ENCODE peak calls at places on chromosomes 4 and X, in nine cellular contexts. T, C, F, I, D, U, E, B and R are unnamed samples.

GRCh38 chr4:142278171-142278570 is 567.9 kb downstream of the INPP4B start:
- DNase-seq in B (no peak), E (peak), D (peak), U (no peak), I (no peak), F (no peak), C (no peak), T (no peak), R (no peak)

GRCh38 chr4:139131209-139131870 is 45.7 kb downstream of the ELF2 start:
- DNase-seq in C (no peak), D (no peak), E (no peak), I (no peak), F (no peak), T (no peak), B (no peak), U (no peak), R (no peak)

GRCh38 chrX:140775211-140775610 is 65.7 kb downstream of the LINC00632 start:
- DNase-seq in T (no peak), B (no peak), C (no peak), F (no peak), D (no peak), E (no peak), I (no peak), U (no peak), R (no peak)

GRCh38 chrX:145923376-145923775 is 105.7 kb downstream of the SLITRK2 start:
- DNase-seq in F (no peak), C (no peak), I (no peak), T (no peak), E (no peak), B (no peak), U (no peak), D (no peak), R (no peak)

GRCh38 chrX:24928114-24928513 is 87.7 kb downstream of the ARX start:
- DNase-seq in T (no peak), C (no peak), E (no peak), D (no peak), I (no peak), F (no peak), U (no peak), B (no peak), R (no peak)

GRCh38 chr4:54958236-54958635 is 167.2 kb downstream of the KDR start:
- DNase-seq in F (no peak), B (no peak), I (no peak), C (no peak), D (peak), E (peak), U (no peak), T (no peak), R (no peak)

GRCh38 chrX:139967300-139967699 is 2.0 kb upstream of the CXorf66 start:
- DNase-seq in B (no peak), C (no peak), T (peak), D (no peak), F (no peak), I (no peak), U (no peak), E (no peak), R (no peak)

GRCh38 chr4:181017038-181017437 is 1226.2 kb upstream of the TENM3 start:
- DNase-seq in B (no peak), C (no peak), F (no peak), I (no peak), E (no peak), U (no peak), T (no peak), D (no peak), R (no peak)

GRCh38 chr4:56655209-56655626 is 25.9 kb downstream of the HOPX start:
- DNase-seq in I (no peak), F (no peak), E (no peak), C (peak), B (no peak), D (peak), U (no peak), T (peak), R (no peak)

GRCh38 chr4:84870398-84871163 is 95.9 kb downstream of the WDFY3 start:
- DNase-seq in F (no peak), E (peak), I (no peak), B (no peak), C (no peak), D (peak), T (peak), U (no peak), R (no peak)

GRCh38 chr4:108350332-108350731 is 181.6 kb upstream of the LEF1 start:
- DNase-seq in E (no peak), T (no peak), U (no peak), I (no peak), C (no peak), F (no peak), B (no peak), D (no peak), R (no peak)

GRCh38 chrX:115913575-115913974 is 257.0 kb upstream of the AGTR2 start:
- DNase-seq in B (no peak), F (no peak), I (no peak), E (no peak), T (no peak), D (no peak), C (no peak), U (no peak), R (no peak)

GRCh38 chr4:152885185-152885584 is 50.9 kb upstream of the FHDC1 start:
- DNase-seq in T (no peak), D (no peak), B (no peak), C (no peak), F (no peak), U (no peak), E (no peak), I (no peak), R (no peak)

GRCh38 chrX:134548257-134548732 is 88.3 kb downstream of the HPRT1 start:
- DNase-seq in E (no peak), B (no peak), I (peak), F (no peak), D (no peak), T (peak), C (no peak), U (no peak), R (no peak)

GRCh38 chrX:71536285-71536684 is 3.4 kb downstream of the OGT start:
- DNase-seq in D (peak), B (no peak), I (no peak), F (no peak), U (no peak), C (no peak), T (no peak), E (no peak), R (no peak)

GRCh38 chrX:153551135-153551534 is 33.7 kb downstream of the ATP2B3 start:
- DNase-seq in E (peak), T (peak), D (peak), C (no peak), I (no peak), F (no peak), B (no peak), U (peak), R (no peak)

GRCh38 chr4:36251983-36252382 is 7.7 kb upstream of the ARAP2 start:
- DNase-seq in T (no peak), E (no peak), U (no peak), F (no peak), D (no peak), C (no peak), B (no peak), I (no peak), R (no peak)

GRCh38 chr4:22091351-22091731 is 142.8 kb upstream of the KCNIP4 start:
- DNase-seq in C (no peak), U (no peak), I (no peak), F (no peak), T (no peak), D (no peak), E (no peak), B (no peak), R (no peak)
- TF ChIP-seq CTCF in C (no peak), U (no peak), I (no peak), F (peak), T (no peak), D (no peak), E (no peak), B (no peak), R (peak)

DNA sequence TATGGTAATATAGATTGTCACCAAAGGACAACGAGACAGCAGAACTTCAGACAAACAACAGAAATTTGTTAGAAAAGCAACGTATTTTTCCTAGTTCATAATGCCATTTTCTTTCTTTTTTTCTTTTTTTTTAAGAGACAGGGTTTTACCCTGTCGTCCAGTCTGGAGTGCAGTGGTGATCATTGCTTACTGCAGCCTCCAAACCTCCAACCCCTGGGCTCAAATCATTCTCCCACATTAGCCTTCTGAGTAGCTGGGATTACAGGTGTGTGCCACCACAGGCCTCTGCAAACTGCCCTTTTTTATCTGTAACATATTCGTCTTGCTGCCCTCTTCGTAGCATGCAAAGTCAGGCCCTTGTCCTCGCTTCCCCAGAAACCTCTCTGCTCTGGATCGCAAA is 116.5 kb upstream of the PDLIM3 start:
- DNase-seq in B (no peak), E (no peak), F (no peak), T (no peak), I (no peak), C (no peak), D (no peak), U (no peak), R (no peak)
- TF ChIP-seq CTCF in B (no peak), E (no peak), F (no peak), T (no peak), I (no peak), C (no peak), D (no peak), U (no peak), R (no peak)

GRCh38 chrX:15973299-15973698 is 118.7 kb upstream of the AP1S2 start:
- DNase-seq in B (no peak), F (no peak), I (peak), D (peak), U (no peak), E (peak), C (no peak), T (peak), R (no peak)
- TF ChIP-seq CTCF in B (no peak), F (peak), I (peak), D (peak), U (peak), E (peak), C (no peak), T (peak), R (peak)

DNA sequence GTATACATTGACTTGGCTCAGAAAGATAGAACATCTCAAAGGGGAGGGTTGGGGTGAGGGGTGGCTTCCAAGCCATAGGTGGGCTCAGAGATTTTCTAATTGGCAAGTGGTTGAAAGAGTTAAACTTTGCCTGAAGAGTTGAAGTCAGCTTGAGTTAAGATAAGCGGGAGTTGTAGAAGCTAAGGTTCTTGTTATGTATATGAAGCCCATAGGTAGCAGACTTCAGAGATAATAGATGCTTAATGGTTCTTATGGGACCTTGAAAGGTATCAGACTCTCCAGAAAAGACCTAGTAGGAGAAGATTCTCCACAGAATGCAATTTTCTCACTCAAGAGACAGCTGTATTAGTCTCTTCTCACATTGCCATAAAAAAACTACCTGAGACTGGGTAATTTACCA is 599.1 kb upstream of the CPEB2 start:
- DNase-seq in F (no peak), I (no peak), D (no peak), T (no peak), C (no peak), B (no peak), E (no peak), U (no peak), R (no peak)
- TF ChIP-seq CTCF in F (no peak), I (no peak), D (no peak), T (no peak), C (no peak), B (no peak), E (no peak), U (no peak), R (no peak)

DNA sequence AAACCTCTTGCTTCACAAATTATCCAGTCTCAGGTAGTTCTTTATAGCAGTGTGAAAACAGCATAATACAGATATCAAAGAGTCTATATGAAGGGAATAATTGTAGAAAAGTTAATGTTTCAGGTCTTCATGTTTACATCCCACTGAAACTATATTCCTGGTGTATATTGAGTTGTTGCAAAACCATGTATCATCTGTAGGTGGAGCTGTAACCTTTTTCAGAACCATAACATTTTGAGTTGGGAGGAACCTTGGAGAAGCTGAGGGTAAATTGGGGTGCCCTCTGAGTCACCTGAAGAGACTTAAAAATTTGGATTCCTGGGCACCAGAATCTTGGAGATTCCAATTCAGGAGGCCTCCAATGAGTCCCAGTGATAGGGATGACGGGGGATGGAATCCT is 51.9 kb upstream of the TAPT1 start:
- DNase-seq in C (no peak), F (no peak), U (no peak), I (no peak), D (no peak), B (no peak), E (no peak), T (no peak), R (no peak)
- TF ChIP-seq CTCF in C (no peak), F (peak), U (peak), I (no peak), D (no peak), B (no peak), E (peak), T (peak), R (peak)

DNA sequence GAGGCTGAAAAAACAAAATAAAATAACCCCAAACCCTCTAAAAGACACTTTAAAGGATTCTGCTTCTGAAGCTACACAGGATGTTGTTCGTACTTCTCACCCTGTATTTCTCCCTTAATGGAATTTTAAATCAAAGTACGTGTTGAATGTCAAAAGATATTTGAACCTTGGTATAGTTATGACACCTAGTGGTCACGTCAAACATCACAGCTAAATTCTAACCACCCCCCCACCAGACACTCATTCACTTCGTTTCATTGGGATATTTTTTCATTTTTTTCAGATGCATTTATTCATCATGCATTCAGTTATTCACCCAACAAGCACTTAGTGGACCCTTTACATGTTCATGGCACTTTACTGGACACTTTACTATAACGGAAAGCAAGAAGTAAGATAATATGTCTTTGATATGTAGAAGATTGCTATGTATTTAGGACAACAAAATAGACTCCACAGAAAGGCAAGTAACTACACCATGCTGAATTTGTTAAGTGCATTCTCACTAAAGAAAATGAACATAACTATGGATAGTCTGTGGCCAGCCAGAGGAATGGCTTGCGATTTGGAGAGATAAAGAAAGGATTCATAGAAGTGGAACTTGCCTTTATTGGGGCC is 62.5 kb upstream of the GPR174 start:
- DNase-seq in D (peak), B (no peak), U (peak), C (no peak), F (no peak), T (peak), E (peak), I (peak), R (no peak)
- TF ChIP-seq CTCF in D (peak), B (peak), U (peak), C (no peak), F (peak), T (peak), E (peak), I (no peak), R (peak)